ENCODE peak calls at places on chromosome 5, in four cellular contexts. C, B, X and T are unnamed samples.

GRCh38 chr5:177373806-177374205 is 10.4 kb upstream of the SLC34A1 start:
- DNase-seq in B (no peak), C (no peak), X (no peak), T (no peak)

GRCh38 chr5:53287573-53287972 is 178.0 kb upstream of the MOCS2 start:
- DNase-seq in C (no peak), X (no peak), B (no peak), T (no peak)

GRCh38 chr5:41870621-41871048 is 410 bp upstream of the OXCT1 start:
- DNase-seq in C (no peak), X (no peak), B (no peak), T (peak; percentile 6)

GRCh38 chr5:72005676-72006075 is 101.6 kb upstream of the MAP1B start:
- DNase-seq in C (no peak), X (no peak), B (no peak), T (no peak)

GRCh38 chr5:107461770-107462169 is 209.0 kb downstream of the EFNA5 start:
- DNase-seq in X (no peak), C (no peak), B (no peak), T (no peak)

GRCh38 chr5:52981507-52981906 is 7.6 kb upstream of the ITGA2 start:
- DNase-seq in C (no peak), B (no peak), X (no peak), T (no peak)

GRCh38 chr5:88724201-88724600 is 158.8 kb downstream of the MEF2C start:
- DNase-seq in C (no peak), B (no peak), X (no peak), T (no peak)

GRCh38 chr5:31397926-31398557 is 133.9 kb downstream of the DROSHA start:
- DNase-seq in X (no peak), C (no peak), B (no peak), T (no peak)

GRCh38 chr5:187042-187431 is 4.3 kb upstream of the LRRC14B start:
- DNase-seq in X (no peak), B (no peak), C (no peak), T (no peak)

GRCh38 chr5:13814293-13814692 is 130.2 kb downstream of the DNAH5 start:
- DNase-seq in X (no peak), B (no peak), C (no peak), T (no peak)

GRCh38 chr5:82894754-82895153 is 182.4 kb downstream of the TMEM167A start:
- DNase-seq in B (no peak), X (no peak), C (no peak), T (no peak)

GRCh38 chr5:78496373-78496772 is 136.0 kb downstream of the SCAMP1 start:
- DNase-seq in B (no peak), C (no peak), X (no peak), T (no peak)

GRCh38 chr5:156850206-156850751 is at the start of gene PPP1R2B:
- DNase-seq in B (no peak), X (no peak), C (no peak), T (no peak)

GRCh38 chr5:78706381-78706780 is 57.8 kb upstream of the LHFPL2 start:
- DNase-seq in C (no peak), B (no peak), X (no peak), T (no peak)

GRCh38 chr5:5886812-5887486 is 464.5 kb downstream of the ICE1 start:
- DNase-seq in X (no peak), B (peak; percentile 17), C (no peak), T (no peak)

GRCh38 chr5:36521838-36522745 is 84.3 kb upstream of the SLC1A3 start:
- DNase-seq in X (no peak), C (peak; percentile 57), B (no peak), T (peak; percentile 48)

GRCh38 chr5:154002511-154003020 is 36.1 kb downstream of the FAM114A2 start:
- DNase-seq in B (no peak), C (no peak), X (no peak), T (no peak)

GRCh38 chr5:102807878-102808502 is 52.9 kb downstream of the PAM start:
- DNase-seq in C (no peak), B (no peak), X (no peak), T (no peak)

GRCh38 chr5:34843482-34843881 is 4.5 kb downstream of the TTC23L start:
- DNase-seq in B (no peak), C (no peak), X (no peak), T (no peak)

GRCh38 chr5:74313896-74314295 is 326.6 kb downstream of the ENC1 start:
- DNase-seq in X (no peak), B (no peak), C (no peak), T (no peak)

GRCh38 chr5:164326219-164326618 is 820.8 kb downstream of the MAT2B start:
- DNase-seq in X (no peak), C (no peak), B (no peak), T (no peak)

GRCh38 chr5:79546782-79547428 is 33.0 kb upstream of the HOMER1 start:
- DNase-seq in C (no peak), B (no peak), X (no peak), T (no peak)

GRCh38 chr5:136141561-136141960 is 8.9 kb downstream of the SMAD5 start:
- DNase-seq in B (no peak), C (no peak), X (no peak), T (no peak)

GRCh38 chr5:52356311-52356918 is 431.3 kb upstream of the ITGA1 start:
- DNase-seq in C (no peak), X (no peak), B (peak; percentile 17), T (no peak)

GRCh38 chr5:72107874-72108199 is 562 bp downstream of the MAP1B start:
- DNase-seq in X (peak; percentile 20), C (peak; percentile 13), B (peak; percentile 34), T (peak; percentile 14)

GRCh38 chr5:115396698-115397097 is 100.2 kb upstream of the CCDC112 start:
- DNase-seq in X (no peak), B (no peak), C (no peak), T (no peak)

GRCh38 chr5:83925321-83925877 is 204.7 kb upstream of the HAPLN1 start:
- DNase-seq in C (no peak), X (no peak), B (no peak), T (no peak)

DNA sequence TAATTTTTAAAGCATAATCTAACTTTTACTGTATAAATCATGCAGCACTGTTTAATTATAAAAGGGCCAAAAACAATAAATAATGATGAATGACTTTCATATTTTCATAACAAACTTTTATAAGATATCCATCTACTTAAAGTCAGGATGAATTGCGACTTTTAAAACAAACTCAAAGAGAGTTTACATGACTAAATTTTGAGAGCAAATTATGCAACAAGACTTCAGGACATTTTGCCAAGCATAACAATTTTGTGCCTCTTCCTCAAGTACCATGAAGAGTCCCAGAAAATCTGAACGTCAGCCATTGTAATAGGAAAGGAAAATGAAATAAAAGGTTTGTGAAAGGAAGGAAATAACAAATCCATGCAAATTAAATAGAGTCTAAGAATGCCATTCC is 24.4 kb downstream of the ERAP1 start:
- DNase-seq in C (no peak), B (no peak), X (no peak), T (no peak)
- TF ChIP-seq CTCF in C (no peak), B (no peak), X (no peak), T (no peak)

DNA sequence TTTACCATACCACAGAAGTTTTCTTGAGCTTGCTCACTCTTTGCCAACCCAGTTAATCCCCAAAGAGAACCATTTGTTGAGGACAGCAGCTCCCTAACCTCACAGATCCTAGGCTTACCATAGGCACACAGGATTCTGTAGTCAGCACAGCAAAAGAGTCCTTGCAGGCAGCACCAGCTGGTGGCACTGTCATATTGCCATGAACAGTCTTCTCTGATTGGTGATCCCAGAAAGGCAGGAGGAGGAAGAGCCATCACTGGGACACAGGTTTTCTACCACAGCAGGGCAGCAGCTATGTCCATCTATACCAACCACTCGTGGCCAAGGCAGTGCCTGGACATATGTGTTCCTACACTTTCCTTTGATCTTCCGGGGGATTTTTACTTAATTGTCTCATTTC is 297.1 kb upstream of the CD180 start:
- DNase-seq in X (no peak), C (peak; percentile 14), B (peak; percentile 22), T (peak; percentile 13)
- TF ChIP-seq CTCF in X (no peak), C (no peak), B (no peak), T (peak; percentile 46)

DNA sequence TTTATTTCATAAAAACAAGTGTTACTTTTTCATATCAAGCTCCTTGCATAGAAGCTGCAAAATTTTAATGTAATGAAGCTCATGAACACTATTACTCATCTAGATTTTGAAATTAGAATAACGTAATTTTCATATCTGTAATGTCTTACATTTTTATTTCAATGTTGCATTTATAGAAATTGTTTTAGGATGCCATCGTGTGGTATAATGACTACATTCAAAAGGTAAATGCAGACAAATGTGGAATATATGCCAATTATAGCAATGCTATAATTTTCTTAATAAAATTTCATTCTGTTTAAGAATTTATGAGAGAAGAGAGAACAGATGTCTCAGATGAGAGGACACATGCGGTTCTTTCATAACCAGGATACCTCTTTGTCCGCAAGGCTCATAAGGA is 230.2 kb downstream of the TMEM232 start:
- DNase-seq in C (no peak), X (no peak), B (no peak), T (no peak)
- TF ChIP-seq CTCF in C (no peak), X (no peak), B (no peak), T (no peak)

GRCh38 chr5:172451771-172452197 is 2.5 kb downstream of the SH3PXD2B start:
- DNase-seq in X (peak; percentile 62), B (peak; percentile 75), C (no peak), T (no peak)

GRCh38 chr5:172453986-172454354 is 355 bp downstream of the SH3PXD2B start:
- DNase-seq in C (peak; percentile 69), B (no peak), X (peak; percentile 56), T (peak; percentile 65)

GRCh38 chr5:172450861-172451695 is 3.2 kb downstream of the SH3PXD2B start:
- DNase-seq in X (peak; percentile 66), C (no peak), B (peak; percentile 63), T (no peak)

GRCh38 chr5:172453206-172453985 is 929 bp downstream of the SH3PXD2B start:
- DNase-seq in B (peak; percentile 68), C (peak; percentile 65), X (peak; percentile 69), T (no peak)

GRCh38 chr5:172452398-172453205 is 1.7 kb downstream of the SH3PXD2B start:
- DNase-seq in X (no peak), B (peak; percentile 48), C (no peak), T (no peak)
- TF ChIP-seq CTCF in X (no peak), B (no peak), C (no peak), T (no peak)

GRCh38 chr5:109959652-109960051 is 269.9 kb downstream of the MAN2A1 start:
- DNase-seq in X (no peak), C (no peak), B (no peak), T (no peak)
- TF ChIP-seq CTCF in X (no peak), C (no peak), B (no peak), T (no peak)

GRCh38 chr5:61299254-61299653 is 32.8 kb upstream of the ZSWIM6 start:
- DNase-seq in C (no peak), B (peak; percentile 70), X (no peak), T (no peak)

GRCh38 chr5:61303348-61303747 is 28.7 kb upstream of the ZSWIM6 start:
- DNase-seq in B (no peak), C (no peak), X (no peak), T (no peak)

GRCh38 chr5:61298580-61298979 is 33.5 kb upstream of the ZSWIM6 start:
- DNase-seq in X (no peak), C (no peak), B (no peak), T (no peak)

GRCh38 chr5:61301820-61302563 is 30.1 kb upstream of the ZSWIM6 start:
- DNase-seq in X (no peak), B (peak; percentile 96), C (peak; percentile 25), T (no peak)

GRCh38 chr5:61301345-61301744 is 30.7 kb upstream of the ZSWIM6 start:
- DNase-seq in C (no peak), X (no peak), B (no peak), T (no peak)
- TF ChIP-seq CTCF in C (no peak), X (no peak), B (no peak), T (no peak)